ENCODE peak calls at places on chromosomes 1 and 21, in nine cellular contexts. O is HAP-1, S is SK-N-DZ, D is adipocyte, I is ELF-1, U is activated B cell treated with CpG ODN at 0.5 μM for 24 hours, Q is EL, K is cardiac muscle cell, Y is NCI-H2171. Z is an unnamed sample.

GRCh38 chr1:225767591-225768540 is 9.8 kb upstream of the SRP9 start:
- DNase-seq in O (peak), U (no peak), Y (no peak), S (no peak), I (peak), K (peak), D (peak), Q (peak), Z (peak)

GRCh38 chr1:30693366-30693765 is 30.0 kb downstream of the MATN1 start:
- DNase-seq in Q (no peak), K (no peak), U (no peak), S (no peak), O (no peak), I (no peak), Y (no peak), D (no peak), Z (no peak)

GRCh38 chr1:56200446-56200845 is 378.9 kb downstream of the PLPP3 start:
- DNase-seq in D (peak), O (no peak), Q (peak), U (no peak), S (no peak), K (no peak), Y (peak), I (peak), Z (no peak)

GRCh38 chr1:222167111-222167510 is 380.8 kb downstream of the HHIPL2 start:
- DNase-seq in Q (peak), I (peak), U (no peak), K (peak), D (peak), Y (no peak), S (peak), O (peak), Z (peak)

GRCh38 chr1:240258910-240259309 is 167.2 kb downstream of the FMN2 start:
- DNase-seq in S (no peak), I (no peak), Y (no peak), O (no peak), D (peak), Q (peak), K (no peak), U (no peak), Z (no peak)

GRCh38 chr1:41537788-41538351 is 53.4 kb upstream of the EDN2 start:
- DNase-seq in Y (no peak), S (no peak), K (peak), U (peak), Q (peak), D (peak), O (no peak), I (no peak), Z (no peak)

GRCh38 chr1:51324271-51325010 is 5.9 kb downstream of the TTC39A start:
- DNase-seq in U (no peak), Y (no peak), I (no peak), O (no peak), K (no peak), Q (no peak), S (no peak), D (no peak), Z (no peak)

GRCh38 chr1:212752934-212753497 is 38.6 kb downstream of the NSL1 start:
- DNase-seq in O (no peak), K (peak), Y (no peak), U (no peak), Q (peak), I (no peak), D (no peak), S (no peak), Z (no peak)

GRCh38 chr1:92030701-92031107 is 919 bp downstream of the EPHX4 start:
- DNase-seq in K (peak), S (peak), I (peak), D (peak), U (no peak), O (no peak), Y (no peak), Q (peak), Z (peak)

GRCh38 chr1:81115422-81115821 is 685.3 kb upstream of the ADGRL2 start:
- DNase-seq in K (no peak), Y (no peak), U (no peak), Q (no peak), I (no peak), O (no peak), S (no peak), D (no peak), Z (peak)

GRCh38 chr1:218394416-218394815 is 49.3 kb downstream of the TGFB2 start:
- DNase-seq in S (no peak), K (no peak), Q (no peak), D (no peak), I (no peak), O (no peak), Y (peak), U (no peak), Z (no peak)

GRCh38 chr1:101496109-101496508 is 259.3 kb downstream of the S1PR1 start:
- DNase-seq in D (no peak), U (no peak), Q (no peak), O (no peak), S (no peak), Y (no peak), K (no peak), I (no peak), Z (no peak)

GRCh38 chr1:199029401-199029800 is 390.6 kb downstream of the PTPRC start:
- DNase-seq in O (no peak), S (no peak), I (no peak), D (peak), Y (no peak), Q (peak), U (no peak), K (peak), Z (no peak)

GRCh38 chr1:51518730-51519047 is 377 bp downstream of the EPS15 start:
- DNase-seq in Q (peak), Y (no peak), U (no peak), K (no peak), D (peak), I (no peak), O (no peak), S (no peak), Z (no peak)

GRCh38 chr21:17903029-17903806 is 84.1 kb upstream of the C21orf91 start:
- DNase-seq in D (peak), O (no peak), S (no peak), I (no peak), K (peak), U (no peak), Q (peak), Y (peak), Z (peak)

GRCh38 chr1:5938068-5938740 is 54.0 kb downstream of the NPHP4 start:
- DNase-seq in Q (peak), K (peak), Y (no peak), D (peak), U (no peak), S (no peak), O (no peak), I (no peak), Z (no peak)

GRCh38 chr1:24535021-24535424 is 20.9 kb upstream of the NCMAP start:
- DNase-seq in S (no peak), I (peak), U (peak), K (no peak), O (peak), Y (no peak), Q (no peak), D (no peak), Z (no peak)

GRCh38 chr1:154759196-154759595 is 110.9 kb downstream of the KCNN3 start:
- DNase-seq in Q (no peak), K (no peak), Y (no peak), O (no peak), D (no peak), I (no peak), U (no peak), S (no peak), Z (no peak)

GRCh38 chr1:22123071-22123390 is 19.9 kb downstream of the WNT4 start:
- DNase-seq in I (peak), D (no peak), Y (no peak), S (no peak), Q (no peak), O (no peak), K (no peak), U (no peak), Z (peak)

GRCh38 chr1:84584126-84584525 is 9.9 kb upstream of the CTBS start:
- DNase-seq in I (no peak), S (no peak), Y (no peak), O (no peak), U (no peak), D (no peak), Q (no peak), K (no peak), Z (no peak)

GRCh38 chr1:43708006-43708412 is 673 bp downstream of the ST3GAL3 start:
- DNase-seq in S (peak), Y (no peak), K (no peak), U (no peak), O (no peak), D (peak), I (no peak), Q (peak), Z (peak)

GRCh38 chr1:111515291-111516007 is 12.0 kb upstream of the ADORA3 start:
- DNase-seq in U (peak), I (no peak), D (peak), Q (peak), O (peak), Y (no peak), K (peak), S (no peak), Z (no peak)

GRCh38 chr1:38997901-38998190 is 6.8 kb downstream of the AKIRIN1 start:
- DNase-seq in S (no peak), D (peak), Q (no peak), O (no peak), U (no peak), I (no peak), K (no peak), Y (no peak), Z (no peak)

GRCh38 chr1:97693601-97694000 is 227.2 kb downstream of the DPYD start:
- DNase-seq in Y (no peak), O (no peak), I (no peak), S (no peak), U (no peak), Q (no peak), D (no peak), K (no peak), Z (no peak)

GRCh38 chr1:97654866-97655265 is 266.0 kb downstream of the DPYD start:
- DNase-seq in U (no peak), Y (no peak), S (no peak), D (no peak), I (no peak), Q (no peak), K (peak), O (no peak), Z (no peak)

GRCh38 chr1:174023438-174023837 is 1.3 kb upstream of the RC3H1 start:
- DNase-seq in Y (no peak), Q (no peak), D (no peak), S (peak), K (peak), U (no peak), O (peak), I (peak), Z (peak)

GRCh38 chr1:228851196-228851595 is 115.9 kb downstream of the RHOU start:
- DNase-seq in K (no peak), U (no peak), I (no peak), Y (no peak), D (no peak), Q (no peak), S (no peak), O (no peak), Z (no peak)